ENCODE peak calls at places on chromosome 11, in seven cellular contexts. F is SK-N-SH, V is K562, I is GM12878, Y is GM12892, S is H1, B is HepG2. C is an unnamed sample.

GRCh38 chr11:17012712-17013547 is 1.3 kb downstream of the PLEKHA7 start:
- DNase-seq in F (no peak), V (no peak), I (no peak), Y (no peak), S (no peak), B (peak), C (no peak)

GRCh38 chr11:123303924-123304323 is 108.9 kb upstream of the CLMP start:
- DNase-seq in F (no peak), V (no peak), I (peak), Y (no peak), S (no peak), B (no peak), C (no peak)

GRCh38 chr11:63999349-64000025 is 13.2 kb downstream of the OTUB1 start:
- DNase-seq in F (peak), V (peak), I (no peak), Y (peak), S (peak), B (no peak), C (peak)

GRCh38 chr11:17298302-17298701 is 21.8 kb downstream of the NUCB2 start:
- DNase-seq in F (no peak), V (no peak), I (no peak), Y (no peak), S (no peak), B (no peak), C (no peak)

GRCh38 chr11:128451651-128452470 is 135.5 kb downstream of the ETS1 start:
- DNase-seq in F (no peak), V (no peak), I (no peak), Y (no peak), S (no peak), B (peak), C (no peak)

GRCh38 chr11:75718406-75719088 is 909 bp downstream of the MOGAT2 start:
- DNase-seq in F (no peak), V (no peak), I (no peak), Y (no peak), S (no peak), B (peak), C (no peak)

GRCh38 chr11:63837719-63838118 is 1.2 kb upstream of the MARK2 start:
- DNase-seq in F (no peak), V (no peak), I (no peak), Y (no peak), S (no peak), B (no peak), C (no peak)

GRCh38 chr11:8006349-8006977 is 19.3 kb downstream of the EIF3F start:
- DNase-seq in F (peak), V (peak), I (peak), Y (no peak), S (no peak), B (peak), C (peak)

GRCh38 chr11:36034572-36035331 is 90.9 kb downstream of the LDLRAD3 start:
- DNase-seq in F (peak), V (no peak), I (no peak), Y (no peak), S (no peak), B (no peak), C (no peak)

GRCh38 chr11:116532066-116532465 is 240.7 kb downstream of the BUD13 start:
- DNase-seq in F (no peak), V (no peak), I (no peak), Y (no peak), S (no peak), B (no peak), C (no peak)

GRCh38 chr11:129815596-129816461 is at the start of gene TMEM45B:
- DNase-seq in F (peak), V (no peak), I (no peak), Y (no peak), S (no peak), B (no peak), C (no peak)

GRCh38 chr11:111957663-111958415 is 20.7 kb downstream of the DIXDC1 start:
- DNase-seq in F (no peak), V (no peak), I (no peak), Y (no peak), S (no peak), B (no peak), C (no peak)

GRCh38 chr11:30255637-30256036 is 24.8 kb downstream of the FSHB start:
- DNase-seq in F (no peak), V (no peak), I (no peak), Y (no peak), S (no peak), B (no peak), C (no peak)

GRCh38 chr11:60835472-60835871 is 6.4 kb upstream of the CCDC86 start:
- DNase-seq in F (no peak), V (no peak), I (no peak), Y (no peak), S (no peak), B (no peak), C (no peak)

GRCh38 chr11:61586792-61587430 is 6.0 kb upstream of the SYT7 start:
- DNase-seq in F (no peak), V (no peak), I (no peak), Y (no peak), S (no peak), B (peak), C (no peak)

GRCh38 chr11:116994195-116994594 is 104.0 kb downstream of the SIK3 start:
- DNase-seq in F (no peak), V (no peak), I (no peak), Y (no peak), S (no peak), B (no peak), C (no peak)

GRCh38 chr11:18768472-18768901 is 23.1 kb downstream of the PTPN5 start:
- DNase-seq in F (no peak), V (no peak), I (peak), Y (peak), S (no peak), B (no peak), C (peak)

GRCh38 chr11:9150501-9150900 is 59.1 kb upstream of the SCUBE2 start:
- DNase-seq in F (no peak), V (no peak), I (no peak), Y (no peak), S (no peak), B (no peak), C (no peak)

GRCh38 chr11:72578991-72579815 is 95.0 kb downstream of the PDE2A start:
- DNase-seq in F (no peak), V (no peak), I (no peak), Y (no peak), S (no peak), B (no peak), C (no peak)

GRCh38 chr11:122023614-122024250 is 92.3 kb downstream of the BLID start:
- DNase-seq in F (no peak), V (no peak), I (no peak), Y (no peak), S (no peak), B (no peak), C (no peak)

GRCh38 chr11:67016550-67016949 is 6.4 kb upstream of the SYT12 start:
- DNase-seq in F (no peak), V (no peak), I (no peak), Y (no peak), S (no peak), B (no peak), C (no peak)

GRCh38 chr11:106021181-106021966 is 666 bp downstream of the MSANTD4 start:
- DNase-seq in F (no peak), V (peak), I (no peak), Y (no peak), S (no peak), B (peak), C (no peak)

GRCh38 chr11:17867346-17867745 is 132.8 kb downstream of the KCNC1 start:
- DNase-seq in F (no peak), V (no peak), I (no peak), Y (no peak), S (no peak), B (no peak), C (no peak)

GRCh38 chr11:42967653-42968052 is 344.1 kb upstream of the API5 start:
- DNase-seq in F (no peak), V (no peak), I (no peak), Y (no peak), S (no peak), B (no peak), C (no peak)

GRCh38 chr11:24496728-24497396 is at the start of gene LUZP2:
- DNase-seq in F (peak), V (no peak), I (no peak), Y (no peak), S (peak), B (no peak), C (peak)

GRCh38 chr11:116856423-116856822 is 19.0 kb upstream of the APOA1 start:
- DNase-seq in F (no peak), V (no peak), I (no peak), Y (no peak), S (no peak), B (no peak), C (no peak)

GRCh38 chr11:64250875-64251721 is at the start of gene PLCB3:
- DNase-seq in F (peak), V (peak), I (no peak), Y (peak), S (no peak), B (no peak), C (peak)

GRCh38 chr11:76787911-76788596 is 4.9 kb downstream of the TSKU start:
- DNase-seq in F (peak), V (peak), I (no peak), Y (no peak), S (no peak), B (peak), C (no peak)

GRCh38 chr11:115266066-115266465 is 238.1 kb downstream of the CADM1 start:
- DNase-seq in F (no peak), V (no peak), I (no peak), Y (no peak), S (no peak), B (no peak), C (no peak)

DNA sequence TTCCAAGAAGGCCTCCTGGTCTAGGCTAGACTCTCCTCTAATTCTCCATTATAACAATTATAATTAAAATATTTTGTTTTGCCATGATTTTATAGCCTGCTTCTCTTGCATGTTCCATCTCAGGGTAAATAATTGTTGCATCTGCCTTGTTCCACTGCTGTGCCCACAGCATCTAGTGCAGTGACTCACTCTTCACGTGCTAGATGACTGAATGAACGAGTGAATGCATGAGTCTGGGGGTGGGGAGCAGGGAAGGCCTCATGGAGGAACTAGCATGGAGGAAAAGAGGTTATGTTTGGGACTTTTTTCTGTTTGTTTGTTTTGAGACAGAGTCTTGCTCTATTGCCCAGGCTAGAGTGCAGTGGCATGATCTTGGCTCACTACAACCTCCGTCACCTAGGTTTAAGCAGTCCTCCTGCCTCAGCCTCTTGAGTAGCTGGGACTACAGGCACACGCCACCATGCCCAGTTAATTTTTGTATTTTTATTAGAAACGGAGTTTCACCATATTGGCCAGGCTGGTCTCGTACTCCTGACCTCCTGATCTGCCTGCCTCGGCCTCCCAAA is 5.2 kb upstream of the OAF start:
- DNase-seq in F (no peak), V (no peak), I (no peak), Y (no peak), S (no peak), B (no peak), C (no peak)
- TF ChIP-seq TAF1 in F (no peak), V (no peak), I (no peak), Y (no peak), S (no peak), B (no peak), C (no peak)

DNA sequence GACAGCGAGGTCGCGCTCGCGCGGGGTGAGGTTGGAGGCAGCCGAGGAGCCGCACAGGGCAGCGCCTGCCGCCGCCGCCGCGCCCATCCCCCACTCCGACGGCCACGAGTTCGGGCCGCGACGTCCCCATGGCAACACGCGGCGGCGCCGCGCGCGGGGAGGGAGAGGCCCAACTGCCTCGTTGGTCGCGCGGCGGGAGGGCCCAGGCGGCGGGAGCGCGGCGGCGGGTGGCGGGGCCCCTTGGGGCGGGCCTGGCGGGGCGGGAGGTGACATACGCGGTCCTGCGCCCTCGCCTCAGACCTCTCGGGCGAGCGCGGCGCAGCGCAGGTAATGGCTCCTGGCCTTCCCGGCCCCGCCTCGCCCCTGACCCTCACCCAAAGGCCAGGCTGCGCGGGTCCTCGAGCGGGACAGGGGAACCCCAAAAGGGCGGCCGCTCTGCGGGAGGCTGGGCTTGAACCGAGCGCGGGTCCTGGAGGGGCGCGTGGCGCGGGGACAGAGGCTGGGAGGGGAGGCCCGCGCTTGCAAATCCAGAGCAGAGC is at the start of gene DEUP1:
- DNase-seq in F (peak), V (peak), I (no peak), Y (no peak), S (no peak), B (no peak), C (peak)
- TF ChIP-seq TAF1 in F (no peak), V (no peak), I (no peak), Y (no peak), S (no peak), B (no peak), C (no peak)

DNA sequence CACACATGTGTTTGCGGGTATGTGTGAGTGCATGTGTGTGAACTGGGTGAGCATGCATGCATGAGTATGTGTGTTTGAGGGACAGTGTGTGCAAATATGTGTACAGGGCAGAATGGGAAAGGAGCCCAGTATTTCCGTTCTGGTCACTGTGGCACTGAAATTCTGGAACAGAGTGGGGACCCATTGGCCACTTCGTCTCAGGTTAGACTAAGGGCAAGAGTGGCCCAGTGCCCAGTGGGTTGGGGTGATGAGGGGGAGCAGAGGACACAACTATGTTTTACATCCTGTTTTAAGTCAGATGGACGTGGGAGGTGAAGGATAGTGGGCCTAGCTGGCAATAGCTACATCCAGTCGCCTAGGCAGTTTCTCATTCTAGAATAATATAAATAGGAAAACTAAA is 438.5 kb downstream of the DYNC2H1 start:
- DNase-seq in F (no peak), V (no peak), I (no peak), Y (no peak), S (no peak), B (no peak), C (no peak)
- TF ChIP-seq TAF1 in F (no peak), V (no peak), I (no peak), Y (no peak), S (no peak), B (no peak), C (no peak)

DNA sequence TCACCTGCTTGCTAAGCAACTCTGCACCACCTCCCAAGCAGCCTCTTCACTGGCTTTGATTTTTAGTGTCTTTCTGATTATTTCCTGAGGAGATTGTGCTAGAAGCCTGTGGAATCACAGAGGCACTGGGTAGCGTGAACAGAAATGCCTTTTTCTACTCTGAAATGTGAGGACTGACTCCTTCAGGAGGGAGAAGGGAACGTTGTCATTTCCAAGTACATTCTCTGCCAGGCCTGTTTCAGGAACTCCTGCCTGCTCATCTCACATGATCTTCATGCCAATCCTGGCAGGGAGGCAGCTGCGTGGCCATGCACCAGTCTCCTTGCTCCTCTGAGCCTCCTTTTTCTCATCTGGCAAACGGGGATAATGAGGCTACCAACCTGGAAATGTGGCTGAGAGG is 49.8 kb upstream of the PRDM11 start:
- DNase-seq in F (no peak), V (no peak), I (no peak), Y (no peak), S (no peak), B (no peak), C (no peak)
- TF ChIP-seq TAF1 in F (no peak), V (no peak), I (no peak), Y (no peak), S (no peak), B (no peak), C (no peak)

DNA sequence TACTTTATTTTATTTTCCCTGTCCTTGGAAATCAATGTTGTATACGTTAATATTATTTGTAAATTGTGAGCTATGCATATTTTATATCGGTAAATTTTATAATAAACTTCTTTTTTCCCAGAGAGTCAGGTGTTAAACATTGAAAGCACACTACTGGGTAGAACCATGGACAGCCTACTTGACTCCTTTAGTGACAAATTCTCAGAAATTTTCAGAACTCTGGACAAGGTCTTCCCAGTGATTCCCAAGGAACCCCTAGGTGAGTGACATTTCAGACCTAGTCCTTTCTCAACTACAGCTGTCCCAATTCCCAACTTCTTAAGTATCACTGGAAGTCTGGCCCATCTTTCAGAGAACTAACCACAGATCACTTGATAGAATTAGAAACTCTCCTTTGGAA is 107.2 kb downstream of the RCN1 start:
- DNase-seq in F (no peak), V (no peak), I (no peak), Y (no peak), S (no peak), B (no peak), C (no peak)
- TF ChIP-seq TAF1 in F (no peak), V (no peak), I (no peak), Y (no peak), S (no peak), B (no peak), C (no peak)

DNA sequence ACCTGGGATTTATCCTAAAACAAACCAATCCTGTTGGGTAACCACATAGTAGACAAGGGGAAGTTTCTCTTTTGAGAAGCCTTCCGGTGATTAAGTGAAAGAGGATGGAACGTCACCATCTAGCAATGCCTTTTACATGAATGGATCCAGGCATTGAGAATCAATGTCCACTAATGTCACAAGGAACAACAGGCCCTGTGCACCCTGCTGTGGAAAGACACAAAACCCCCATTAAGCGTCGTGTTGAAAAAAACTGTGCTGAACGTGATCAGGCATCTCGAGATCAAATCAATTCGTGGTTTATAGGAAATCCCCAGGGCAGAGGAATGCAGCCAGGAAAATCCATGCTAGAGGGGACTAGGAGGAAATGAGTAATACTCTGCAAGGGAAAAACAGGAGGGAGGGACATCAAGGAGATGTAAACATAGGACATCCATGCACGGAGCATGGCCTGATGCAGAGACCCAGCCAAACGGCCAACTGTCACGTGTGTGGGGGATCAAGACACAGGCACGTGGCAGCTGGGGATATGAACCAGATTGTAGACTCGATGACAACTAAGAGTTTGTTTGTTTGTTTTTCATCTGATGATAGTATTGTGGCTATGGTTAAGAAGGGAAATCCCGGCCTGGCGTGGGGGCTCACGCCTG is 38.6 kb upstream of the CARS1 start:
- DNase-seq in F (no peak), V (no peak), I (no peak), Y (no peak), S (no peak), B (no peak), C (no peak)
- TF ChIP-seq TAF1 in F (no peak), V (no peak), I (no peak), Y (no peak), S (no peak), B (no peak), C (no peak)

DNA sequence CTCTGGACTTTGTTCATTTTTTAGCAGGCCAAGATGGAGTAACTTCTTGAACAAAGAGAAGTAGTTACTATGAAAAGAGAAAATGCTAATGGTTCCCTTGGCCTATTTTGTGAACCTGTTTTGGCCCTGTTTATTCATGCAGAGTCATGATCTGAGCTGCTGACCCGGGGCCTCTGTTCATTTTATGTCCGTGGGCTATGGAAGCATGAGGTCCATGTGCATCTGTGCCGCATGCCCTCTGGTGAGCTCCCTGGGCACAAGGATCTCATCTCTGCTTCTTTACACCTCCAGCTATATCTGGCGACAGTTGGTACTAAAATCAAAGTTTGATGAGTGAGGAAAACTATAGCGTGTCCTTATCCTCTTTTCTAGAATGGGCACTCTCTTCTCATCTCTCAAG is 1.0 kb downstream of the PIWIL4 start:
- DNase-seq in F (no peak), V (no peak), I (no peak), Y (no peak), S (no peak), B (no peak), C (no peak)
- TF ChIP-seq TAF1 in F (no peak), V (no peak), I (no peak), Y (no peak), S (no peak), B (no peak), C (no peak)

GRCh38 chr11:95913830-95914229 is 10.1 kb downstream of the MTMR2 start:
- DNase-seq in F (no peak), V (no peak), I (no peak), Y (no peak), S (no peak), B (no peak), C (no peak)
- TF ChIP-seq TAF1 in F (no peak), V (no peak), I (no peak), Y (no peak), S (no peak), B (no peak), C (no peak)

C was measured in GM12891.